ENCODE peak calls at places on chromosomes 3 and 15, in nine cellular contexts. K is breast epithelium; Z is GM12865; Y is AG04450; G is GM06990; V is CD8-positive, alpha-beta memory T cell; X is ascending aorta; E is upper lobe of left lung; J is AG09309. M is an unnamed sample.

GRCh38 chr3:88231207-88231606 is 81.4 kb downstream of the C3orf38 start:
- DNase-seq in K (no peak), G (no peak), Y (no peak), V (no peak), J (no peak), Z (no peak), X (no peak), E (no peak), M (no peak)

GRCh38 chr15:38176155-38176554 is 76.5 kb upstream of the SPRED1 start:
- DNase-seq in E (no peak), K (no peak), G (peak), Y (peak), V (no peak), X (no peak), J (peak), Z (peak), M (no peak)

GRCh38 chr15:65655457-65655856 is 33.7 kb downstream of the SLC24A1 start:
- DNase-seq in Y (no peak), G (no peak), X (no peak), E (no peak), Z (no peak), K (no peak), J (no peak), V (no peak), M (no peak)

GRCh38 chr3:128619146-128619890 is 31.3 kb downstream of the RPN1 start:
- DNase-seq in K (no peak), Z (no peak), J (peak), Y (peak), E (peak), G (no peak), X (no peak), V (no peak), M (no peak)

GRCh38 chr15:74373731-74374647 is 6.5 kb upstream of the CYP11A1 start:
- DNase-seq in X (peak), Y (no peak), V (peak), K (peak), G (peak), Z (peak), E (peak), J (no peak), M (peak)

GRCh38 chr15:73599934-73600333 is 33.3 kb downstream of the NPTN start:
- DNase-seq in V (no peak), Y (no peak), Z (no peak), X (no peak), G (no peak), K (no peak), E (no peak), J (no peak), M (peak)

GRCh38 chr3:179591313-179591712 is 13.1 kb downstream of the MRPL47 start:
- DNase-seq in Y (no peak), J (no peak), K (no peak), V (no peak), G (no peak), X (no peak), Z (no peak), E (no peak), M (no peak)

GRCh38 chr3:148794357-148794756 is 33.3 kb upstream of the CPB1 start:
- DNase-seq in Y (no peak), G (no peak), E (no peak), V (no peak), K (no peak), J (no peak), X (no peak), Z (no peak), M (no peak)

GRCh38 chr3:56878046-56878445 is 76.3 kb upstream of the ARHGEF3 start:
- DNase-seq in J (no peak), E (no peak), V (peak), G (no peak), Y (no peak), X (no peak), K (no peak), Z (no peak), M (no peak)

GRCh38 chr3:112338021-112338726 is 5.2 kb downstream of the CD200 start:
- DNase-seq in V (no peak), K (no peak), E (no peak), X (no peak), Z (no peak), J (no peak), Y (no peak), G (no peak), M (no peak)

GRCh38 chr15:69444686-69445085 is 7.9 kb upstream of the RPLP1 start:
- DNase-seq in G (no peak), K (no peak), J (no peak), V (no peak), X (no peak), E (no peak), Z (no peak), Y (no peak), M (no peak)

GRCh38 chr3:133548090-133548489 is 25.4 kb upstream of the CDV3 start:
- DNase-seq in V (no peak), Y (no peak), E (no peak), J (no peak), Z (no peak), X (no peak), G (no peak), K (no peak), M (no peak)

GRCh38 chr15:101063891-101064794 is 145.0 kb downstream of the LRRK1 start:
- DNase-seq in V (no peak), G (no peak), J (no peak), K (no peak), Y (no peak), X (no peak), E (peak), Z (no peak), M (no peak)

GRCh38 chr3:69504232-69504631 is 118.3 kb upstream of the FRMD4B start:
- DNase-seq in J (no peak), X (no peak), Y (no peak), Z (no peak), G (no peak), V (no peak), K (no peak), E (no peak), M (no peak)

GRCh38 chr3:40437893-40438292 is 19.2 kb upstream of the RPL14 start:
- DNase-seq in K (no peak), V (no peak), Z (no peak), Y (no peak), X (no peak), E (no peak), G (no peak), J (no peak), M (no peak)

GRCh38 chr3:126616931-126617330 is 38.0 kb downstream of the TXNRD3 start:
- DNase-seq in G (no peak), V (no peak), X (no peak), Z (no peak), Y (no peak), E (no peak), K (no peak), J (no peak), M (no peak)

GRCh38 chr15:101407966-101408775 is 81.3 kb downstream of the PCSK6 start:
- DNase-seq in Y (no peak), G (no peak), J (no peak), X (no peak), K (no peak), Z (no peak), V (no peak), E (no peak), M (no peak)

GRCh38 chr15:56978898-56979662 is 60.6 kb downstream of the TCF12 start:
- DNase-seq in K (no peak), J (no peak), X (no peak), V (no peak), Y (no peak), G (no peak), E (no peak), Z (no peak), M (no peak)

GRCh38 chr15:45456212-45457106 is 66.1 kb downstream of the SLC30A4 start:
- DNase-seq in E (peak), X (peak), Z (peak), G (no peak), V (no peak), Y (peak), K (peak), J (peak), M (no peak)

GRCh38 chr15:45458746-45459403 is 63.7 kb downstream of the SLC30A4 start:
- DNase-seq in K (peak), G (no peak), J (no peak), X (no peak), Y (no peak), Z (peak), E (peak), V (peak), M (no peak)

GRCh38 chr15:45457215-45457614 is 65.3 kb downstream of the SLC30A4 start:
- DNase-seq in K (no peak), X (no peak), Z (no peak), E (no peak), G (no peak), Y (no peak), J (no peak), V (no peak), M (no peak)

GRCh38 chr15:45454825-45455224 is 67.7 kb downstream of the SLC30A4 start:
- DNase-seq in Y (peak), E (peak), V (peak), G (peak), X (peak), Z (peak), K (peak), J (peak), M (no peak)

GRCh38 chr15:45457641-45458539 is 64.7 kb downstream of the SLC30A4 start:
- DNase-seq in V (peak), Z (peak), K (peak), G (no peak), J (peak), E (peak), Y (peak), X (no peak), M (no peak)
- H3K4me3 ChIP-seq in V (peak), Z (peak), K (peak), G (peak), J (peak), E (peak), Y (peak), X (peak), M (peak)

GRCh38 chr15:41777421-41777973 is 3.2 kb downstream of the MAPKBP1 start:
- DNase-seq in E (no peak), X (no peak), J (no peak), K (no peak), G (no peak), Y (no peak), Z (no peak), V (no peak), M (peak)
- H3K4me3 ChIP-seq in E (no peak), X (no peak), J (no peak), K (no peak), G (no peak), Y (peak), Z (no peak), V (no peak), M (no peak)

GRCh38 chr3:113953677-113954076 is 5.9 kb downstream of the ZDHHC23 start:
- DNase-seq in Y (no peak), G (no peak), X (no peak), V (no peak), K (no peak), Z (no peak), J (no peak), E (no peak), M (no peak)
- H3K4me3 ChIP-seq in Y (no peak), G (no peak), X (no peak), V (no peak), K (peak), Z (no peak), J (no peak), E (no peak), M (no peak)

GRCh38 chr3:131883086-131883485 is 151.7 kb downstream of the CPNE4 start:
- DNase-seq in E (no peak), J (no peak), Z (no peak), Y (no peak), K (no peak), G (no peak), V (no peak), X (no peak), M (no peak)
- H3K4me3 ChIP-seq in E (no peak), J (no peak), Z (no peak), Y (no peak), K (no peak), G (no peak), V (no peak), X (no peak), M (no peak)

DNA sequence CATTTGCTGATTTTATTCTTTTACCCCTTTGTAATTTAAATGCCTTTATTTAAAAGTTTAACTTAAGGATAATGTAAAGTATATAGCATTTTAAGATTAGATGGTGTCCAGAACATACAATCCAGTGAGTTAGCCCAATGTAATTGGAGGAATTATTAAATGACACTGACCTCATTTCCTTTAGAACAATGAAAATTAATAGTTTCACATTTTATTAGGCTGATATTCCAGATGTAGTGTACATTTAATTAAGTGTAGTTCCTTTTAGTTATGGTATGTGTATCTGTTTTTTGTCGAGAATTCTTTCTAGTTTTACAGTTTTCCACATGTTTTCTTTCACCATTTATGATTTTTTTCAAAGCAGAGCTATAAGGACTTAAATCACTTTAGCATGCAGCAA is 75.8 kb downstream of the RSRC1 start:
- DNase-seq in V (no peak), X (no peak), E (no peak), Z (no peak), G (no peak), J (no peak), Y (no peak), K (no peak), M (no peak)
- H3K4me3 ChIP-seq in V (no peak), X (no peak), E (no peak), Z (no peak), G (no peak), J (no peak), Y (no peak), K (no peak), M (no peak)

GRCh38 chr15:66698971-66699370 is 3.1 kb upstream of the SMAD6 start:
- DNase-seq in V (no peak), J (no peak), K (no peak), G (no peak), E (no peak), Z (no peak), X (no peak), Y (no peak), M (no peak)

GRCh38 chr15:66702035-66702769 is at the start of gene SMAD6:
- DNase-seq in Y (peak), J (peak), G (peak), V (peak), X (peak), Z (peak), E (peak), K (peak), M (peak)

GRCh38 chr15:66701422-66702034 is 508 bp upstream of the SMAD6 start:
- DNase-seq in E (peak), V (peak), Z (peak), J (no peak), Y (no peak), G (peak), X (no peak), K (no peak), M (no peak)

GRCh38 chr15:66700802-66701421 is 1.1 kb upstream of the SMAD6 start:
- DNase-seq in E (peak), Z (peak), J (peak), K (peak), G (peak), Y (peak), X (peak), V (peak), M (peak)

GRCh38 chr15:66700412-66700801 is 1.6 kb upstream of the SMAD6 start:
- DNase-seq in V (no peak), J (no peak), X (no peak), K (no peak), Z (peak), E (no peak), G (no peak), Y (no peak), M (no peak)
- H3K4me3 ChIP-seq in V (peak), J (peak), X (peak), K (peak), Z (peak), E (peak), G (peak), Y (peak), M (peak)

DNA sequence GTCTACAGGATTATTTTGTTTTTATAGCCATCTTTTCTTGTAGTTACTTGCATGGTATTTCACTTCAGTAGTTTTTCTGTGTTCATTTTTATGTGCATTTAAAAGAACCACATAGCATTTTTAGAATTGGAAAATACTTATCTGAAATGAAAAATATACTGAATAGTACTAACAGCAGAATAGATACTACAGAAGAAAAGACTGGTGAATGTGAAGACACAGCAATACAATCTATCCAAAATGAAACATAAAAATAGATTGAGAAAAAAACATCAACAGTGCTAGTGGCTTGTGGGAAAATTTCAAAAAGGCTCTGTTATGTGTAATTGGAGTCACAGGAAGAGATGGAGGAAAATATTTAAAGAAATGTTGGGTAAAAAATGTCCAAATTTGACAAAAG is 12.7 kb upstream of the DIPK2A start:
- DNase-seq in Y (no peak), V (no peak), E (no peak), K (no peak), Z (no peak), X (no peak), J (no peak), G (no peak), M (no peak)
- H3K4me3 ChIP-seq in Y (no peak), V (no peak), E (no peak), K (no peak), Z (no peak), X (no peak), J (no peak), G (no peak), M (no peak)